ENCODE peak calls at places on chromosomes 12 and 14, in eight cellular contexts. One of them, this sample, is unnamed.

GRCh38 chr14:104688755-104689619 is at the start of gene INF2:
- DNase-seq in T-helper 1 cell: peak; percentile 47
- DNase-seq in fibroblast of villous mesenchyme: peak; percentile 59
- DNase-seq in NK-92 treated with Interleukin-12 subunit alpha and Interleukin-12 subunit beta, amount 100 ng/mL, for 24 hours: no peak
- DNase-seq in body of pancreas: peak; percentile 65
- DNase-seq in dorsolateral prefrontal cortex: no peak
- DNase-seq in activated B cell treated with CpG ODN at 0.5 μM for 24 hours: peak; percentile 63
- DNase-seq in NCI-H748 treated with DMSO at 0.1 percent for 48 hours: no peak
- DNase-seq in this sample: no peak

GRCh38 chr12:12091977-12092663 is 21.4 kb downstream of the BCL2L14 start:
- DNase-seq in NCI-H748 treated with DMSO at 0.1 percent for 48 hours: no peak
- DNase-seq in NK-92 treated with Interleukin-12 subunit alpha and Interleukin-12 subunit beta, amount 100 ng/mL, for 24 hours: no peak
- DNase-seq in activated B cell treated with CpG ODN at 0.5 μM for 24 hours: no peak
- DNase-seq in body of pancreas: no peak
- DNase-seq in fibroblast of villous mesenchyme: no peak
- DNase-seq in T-helper 1 cell: no peak
- DNase-seq in dorsolateral prefrontal cortex: no peak
- DNase-seq in this sample: no peak

GRCh38 chr12:68081561-68081960 is 78.0 kb downstream of the IFNG start:
- DNase-seq in NCI-H748 treated with DMSO at 0.1 percent for 48 hours: no peak
- DNase-seq in T-helper 1 cell: no peak
- DNase-seq in NK-92 treated with Interleukin-12 subunit alpha and Interleukin-12 subunit beta, amount 100 ng/mL, for 24 hours: no peak
- DNase-seq in fibroblast of villous mesenchyme: no peak
- DNase-seq in activated B cell treated with CpG ODN at 0.5 μM for 24 hours: no peak
- DNase-seq in dorsolateral prefrontal cortex: no peak
- DNase-seq in body of pancreas: no peak
- DNase-seq in this sample: no peak

GRCh38 chr14:64265222-64265621 is 28.9 kb downstream of the ESR2 start:
- DNase-seq in dorsolateral prefrontal cortex: no peak
- DNase-seq in T-helper 1 cell: no peak
- DNase-seq in NK-92 treated with Interleukin-12 subunit alpha and Interleukin-12 subunit beta, amount 100 ng/mL, for 24 hours: no peak
- DNase-seq in body of pancreas: no peak
- DNase-seq in NCI-H748 treated with DMSO at 0.1 percent for 48 hours: no peak
- DNase-seq in fibroblast of villous mesenchyme: no peak
- DNase-seq in activated B cell treated with CpG ODN at 0.5 μM for 24 hours: no peak
- DNase-seq in this sample: no peak

GRCh38 chr14:91372680-91373495 is 44.7 kb downstream of the CCDC88C start:
- DNase-seq in T-helper 1 cell: no peak
- DNase-seq in body of pancreas: no peak
- DNase-seq in dorsolateral prefrontal cortex: no peak
- DNase-seq in fibroblast of villous mesenchyme: no peak
- DNase-seq in activated B cell treated with CpG ODN at 0.5 μM for 24 hours: no peak
- DNase-seq in NK-92 treated with Interleukin-12 subunit alpha and Interleukin-12 subunit beta, amount 100 ng/mL, for 24 hours: peak; percentile 72
- DNase-seq in NCI-H748 treated with DMSO at 0.1 percent for 48 hours: no peak
- DNase-seq in this sample: no peak

GRCh38 chr12:100422646-100423045 is 51.0 kb upstream of the NR1H4 start:
- DNase-seq in NCI-H748 treated with DMSO at 0.1 percent for 48 hours: no peak
- DNase-seq in body of pancreas: no peak
- DNase-seq in NK-92 treated with Interleukin-12 subunit alpha and Interleukin-12 subunit beta, amount 100 ng/mL, for 24 hours: no peak
- DNase-seq in activated B cell treated with CpG ODN at 0.5 μM for 24 hours: no peak
- DNase-seq in T-helper 1 cell: no peak
- DNase-seq in dorsolateral prefrontal cortex: no peak
- DNase-seq in fibroblast of villous mesenchyme: no peak
- DNase-seq in this sample: no peak

GRCh38 chr12:130966443-130967030 is 12.8 kb downstream of the ADGRD1 start:
- DNase-seq in NCI-H748 treated with DMSO at 0.1 percent for 48 hours: no peak
- DNase-seq in dorsolateral prefrontal cortex: no peak
- DNase-seq in activated B cell treated with CpG ODN at 0.5 μM for 24 hours: no peak
- DNase-seq in T-helper 1 cell: no peak
- DNase-seq in fibroblast of villous mesenchyme: no peak
- DNase-seq in body of pancreas: no peak
- DNase-seq in NK-92 treated with Interleukin-12 subunit alpha and Interleukin-12 subunit beta, amount 100 ng/mL, for 24 hours: no peak
- DNase-seq in this sample: peak; percentile 36

GRCh38 chr14:73741386-73741875 is 27.2 kb upstream of the PNMA1 start:
- DNase-seq in fibroblast of villous mesenchyme: peak; percentile 86
- DNase-seq in body of pancreas: no peak
- DNase-seq in activated B cell treated with CpG ODN at 0.5 μM for 24 hours: no peak
- DNase-seq in dorsolateral prefrontal cortex: no peak
- DNase-seq in NK-92 treated with Interleukin-12 subunit alpha and Interleukin-12 subunit beta, amount 100 ng/mL, for 24 hours: no peak
- DNase-seq in T-helper 1 cell: peak; percentile 58
- DNase-seq in NCI-H748 treated with DMSO at 0.1 percent for 48 hours: no peak
- DNase-seq in this sample: no peak

GRCh38 chr14:44620106-44621019 is 113.3 kb upstream of the FSCB start:
- DNase-seq in fibroblast of villous mesenchyme: no peak
- DNase-seq in NCI-H748 treated with DMSO at 0.1 percent for 48 hours: no peak
- DNase-seq in NK-92 treated with Interleukin-12 subunit alpha and Interleukin-12 subunit beta, amount 100 ng/mL, for 24 hours: no peak
- DNase-seq in dorsolateral prefrontal cortex: no peak
- DNase-seq in body of pancreas: no peak
- DNase-seq in activated B cell treated with CpG ODN at 0.5 μM for 24 hours: no peak
- DNase-seq in T-helper 1 cell: no peak
- DNase-seq in this sample: no peak

GRCh38 chr12:93318720-93319522 is 58.8 kb upstream of the NUDT4 start:
- DNase-seq in dorsolateral prefrontal cortex: no peak
- DNase-seq in activated B cell treated with CpG ODN at 0.5 μM for 24 hours: no peak
- DNase-seq in NK-92 treated with Interleukin-12 subunit alpha and Interleukin-12 subunit beta, amount 100 ng/mL, for 24 hours: no peak
- DNase-seq in fibroblast of villous mesenchyme: no peak
- DNase-seq in T-helper 1 cell: no peak
- DNase-seq in body of pancreas: no peak
- DNase-seq in NCI-H748 treated with DMSO at 0.1 percent for 48 hours: peak; percentile 94
- DNase-seq in this sample: no peak

GRCh38 chr12:56630180-56630632 is at the start of gene BAZ2A:
- DNase-seq in body of pancreas: peak; percentile 84
- DNase-seq in activated B cell treated with CpG ODN at 0.5 μM for 24 hours: peak; percentile 74
- DNase-seq in T-helper 1 cell: peak; percentile 75
- DNase-seq in NK-92 treated with Interleukin-12 subunit alpha and Interleukin-12 subunit beta, amount 100 ng/mL, for 24 hours: peak; percentile 78
- DNase-seq in fibroblast of villous mesenchyme: peak; percentile 78
- DNase-seq in dorsolateral prefrontal cortex: peak; percentile 89
- DNase-seq in NCI-H748 treated with DMSO at 0.1 percent for 48 hours: peak; percentile 85
- DNase-seq in this sample: peak; percentile 88

GRCh38 chr12:105167346-105167745 is 59.8 kb downstream of the WASHC4 start:
- DNase-seq in dorsolateral prefrontal cortex: no peak
- DNase-seq in body of pancreas: no peak
- DNase-seq in NK-92 treated with Interleukin-12 subunit alpha and Interleukin-12 subunit beta, amount 100 ng/mL, for 24 hours: no peak
- DNase-seq in activated B cell treated with CpG ODN at 0.5 μM for 24 hours: no peak
- DNase-seq in NCI-H748 treated with DMSO at 0.1 percent for 48 hours: no peak
- DNase-seq in fibroblast of villous mesenchyme: peak; percentile 48
- DNase-seq in T-helper 1 cell: no peak
- DNase-seq in this sample: no peak

GRCh38 chr14:26841920-26842741 is 244.3 kb upstream of the NOVA1 start:
- DNase-seq in fibroblast of villous mesenchyme: peak; percentile 98
- DNase-seq in T-helper 1 cell: no peak
- DNase-seq in dorsolateral prefrontal cortex: no peak
- DNase-seq in activated B cell treated with CpG ODN at 0.5 μM for 24 hours: no peak
- DNase-seq in NCI-H748 treated with DMSO at 0.1 percent for 48 hours: no peak
- DNase-seq in body of pancreas: peak; percentile 58
- DNase-seq in NK-92 treated with Interleukin-12 subunit alpha and Interleukin-12 subunit beta, amount 100 ng/mL, for 24 hours: no peak
- DNase-seq in this sample: no peak

GRCh38 chr12:42402821-42403411 is 76.9 kb downstream of the PPHLN1 start:
- DNase-seq in T-helper 1 cell: no peak
- DNase-seq in body of pancreas: no peak
- DNase-seq in fibroblast of villous mesenchyme: no peak
- DNase-seq in dorsolateral prefrontal cortex: no peak
- DNase-seq in NK-92 treated with Interleukin-12 subunit alpha and Interleukin-12 subunit beta, amount 100 ng/mL, for 24 hours: no peak
- DNase-seq in activated B cell treated with CpG ODN at 0.5 μM for 24 hours: no peak
- DNase-seq in NCI-H748 treated with DMSO at 0.1 percent for 48 hours: no peak
- DNase-seq in this sample: no peak

GRCh38 chr14:56812364-56813103 is 2.3 kb upstream of the OTX2 start:
- DNase-seq in NK-92 treated with Interleukin-12 subunit alpha and Interleukin-12 subunit beta, amount 100 ng/mL, for 24 hours: no peak
- DNase-seq in activated B cell treated with CpG ODN at 0.5 μM for 24 hours: no peak
- DNase-seq in dorsolateral prefrontal cortex: no peak
- DNase-seq in body of pancreas: no peak
- DNase-seq in NCI-H748 treated with DMSO at 0.1 percent for 48 hours: no peak
- DNase-seq in T-helper 1 cell: no peak
- DNase-seq in fibroblast of villous mesenchyme: no peak
- DNase-seq in this sample: no peak

GRCh38 chr12:118361889-118362288 is 10.8 kb downstream of the TAOK3 start:
- DNase-seq in fibroblast of villous mesenchyme: no peak
- DNase-seq in NK-92 treated with Interleukin-12 subunit alpha and Interleukin-12 subunit beta, amount 100 ng/mL, for 24 hours: no peak
- DNase-seq in NCI-H748 treated with DMSO at 0.1 percent for 48 hours: no peak
- DNase-seq in T-helper 1 cell: no peak
- DNase-seq in body of pancreas: no peak
- DNase-seq in dorsolateral prefrontal cortex: no peak
- DNase-seq in activated B cell treated with CpG ODN at 0.5 μM for 24 hours: no peak
- DNase-seq in this sample: no peak

GRCh38 chr12:67917811-67918210 is 71.4 kb upstream of the IFNG-AS1 start:
- DNase-seq in NK-92 treated with Interleukin-12 subunit alpha and Interleukin-12 subunit beta, amount 100 ng/mL, for 24 hours: no peak
- DNase-seq in activated B cell treated with CpG ODN at 0.5 μM for 24 hours: no peak
- DNase-seq in fibroblast of villous mesenchyme: no peak
- DNase-seq in body of pancreas: no peak
- DNase-seq in dorsolateral prefrontal cortex: no peak
- DNase-seq in T-helper 1 cell: no peak
- DNase-seq in NCI-H748 treated with DMSO at 0.1 percent for 48 hours: no peak
- DNase-seq in this sample: no peak

GRCh38 chr14:89856871-89857345 is 97.6 kb downstream of the EFCAB11 start:
- DNase-seq in NCI-H748 treated with DMSO at 0.1 percent for 48 hours: no peak
- DNase-seq in T-helper 1 cell: no peak
- DNase-seq in dorsolateral prefrontal cortex: no peak
- DNase-seq in NK-92 treated with Interleukin-12 subunit alpha and Interleukin-12 subunit beta, amount 100 ng/mL, for 24 hours: no peak
- DNase-seq in fibroblast of villous mesenchyme: peak; percentile 94
- DNase-seq in body of pancreas: no peak
- DNase-seq in activated B cell treated with CpG ODN at 0.5 μM for 24 hours: no peak
- DNase-seq in this sample: no peak

GRCh38 chr14:102502571-102502970 is 7.0 kb downstream of the ANKRD9 start:
- DNase-seq in NCI-H748 treated with DMSO at 0.1 percent for 48 hours: no peak
- DNase-seq in NK-92 treated with Interleukin-12 subunit alpha and Interleukin-12 subunit beta, amount 100 ng/mL, for 24 hours: no peak
- DNase-seq in dorsolateral prefrontal cortex: no peak
- DNase-seq in fibroblast of villous mesenchyme: no peak
- DNase-seq in activated B cell treated with CpG ODN at 0.5 μM for 24 hours: no peak
- DNase-seq in body of pancreas: no peak
- DNase-seq in T-helper 1 cell: no peak
- DNase-seq in this sample: no peak

GRCh38 chr12:31682136-31682962 is 22.9 kb downstream of the ETFBKMT start:
- DNase-seq in fibroblast of villous mesenchyme: peak; percentile 87
- DNase-seq in dorsolateral prefrontal cortex: no peak
- DNase-seq in NK-92 treated with Interleukin-12 subunit alpha and Interleukin-12 subunit beta, amount 100 ng/mL, for 24 hours: peak; percentile 30
- DNase-seq in activated B cell treated with CpG ODN at 0.5 μM for 24 hours: peak; percentile 37
- DNase-seq in T-helper 1 cell: peak; percentile 53
- DNase-seq in NCI-H748 treated with DMSO at 0.1 percent for 48 hours: peak; percentile 95
- DNase-seq in body of pancreas: peak; percentile 45
- DNase-seq in this sample: no peak

GRCh38 chr12:72141381-72141780 is 130.8 kb upstream of the TRHDE start:
- DNase-seq in NCI-H748 treated with DMSO at 0.1 percent for 48 hours: no peak
- DNase-seq in T-helper 1 cell: no peak
- DNase-seq in activated B cell treated with CpG ODN at 0.5 μM for 24 hours: no peak
- DNase-seq in dorsolateral prefrontal cortex: no peak
- DNase-seq in body of pancreas: no peak
- DNase-seq in NK-92 treated with Interleukin-12 subunit alpha and Interleukin-12 subunit beta, amount 100 ng/mL, for 24 hours: no peak
- DNase-seq in fibroblast of villous mesenchyme: peak; percentile 2
- DNase-seq in this sample: no peak

GRCh38 chr14:68157971-68158371 is 338.4 kb downstream of the RAD51B start:
- DNase-seq in NCI-H748 treated with DMSO at 0.1 percent for 48 hours: no peak
- DNase-seq in NK-92 treated with Interleukin-12 subunit alpha and Interleukin-12 subunit beta, amount 100 ng/mL, for 24 hours: no peak
- DNase-seq in T-helper 1 cell: no peak
- DNase-seq in activated B cell treated with CpG ODN at 0.5 μM for 24 hours: no peak
- DNase-seq in body of pancreas: no peak
- DNase-seq in fibroblast of villous mesenchyme: peak; percentile 52
- DNase-seq in dorsolateral prefrontal cortex: no peak
- DNase-seq in this sample: no peak

GRCh38 chr14:77111021-77111420 is 13.0 kb downstream of the CIPC start:
- DNase-seq in NK-92 treated with Interleukin-12 subunit alpha and Interleukin-12 subunit beta, amount 100 ng/mL, for 24 hours: no peak
- DNase-seq in NCI-H748 treated with DMSO at 0.1 percent for 48 hours: no peak
- DNase-seq in dorsolateral prefrontal cortex: no peak
- DNase-seq in body of pancreas: no peak
- DNase-seq in activated B cell treated with CpG ODN at 0.5 μM for 24 hours: no peak
- DNase-seq in T-helper 1 cell: no peak
- DNase-seq in fibroblast of villous mesenchyme: no peak
- DNase-seq in this sample: no peak

GRCh38 chr12:61530456-61530855 is 729.7 kb upstream of the USP15 start:
- DNase-seq in activated B cell treated with CpG ODN at 0.5 μM for 24 hours: no peak
- DNase-seq in NK-92 treated with Interleukin-12 subunit alpha and Interleukin-12 subunit beta, amount 100 ng/mL, for 24 hours: no peak
- DNase-seq in NCI-H748 treated with DMSO at 0.1 percent for 48 hours: no peak
- DNase-seq in fibroblast of villous mesenchyme: no peak
- DNase-seq in body of pancreas: no peak
- DNase-seq in T-helper 1 cell: no peak
- DNase-seq in dorsolateral prefrontal cortex: no peak
- DNase-seq in this sample: no peak

GRCh38 chr14:49586673-49587460 is 687 bp upstream of the RPS29 start:
- DNase-seq in activated B cell treated with CpG ODN at 0.5 μM for 24 hours: no peak
- DNase-seq in body of pancreas: no peak
- DNase-seq in NCI-H748 treated with DMSO at 0.1 percent for 48 hours: peak; percentile 65
- DNase-seq in dorsolateral prefrontal cortex: no peak
- DNase-seq in fibroblast of villous mesenchyme: peak; percentile 83
- DNase-seq in T-helper 1 cell: peak; percentile 13
- DNase-seq in NK-92 treated with Interleukin-12 subunit alpha and Interleukin-12 subunit beta, amount 100 ng/mL, for 24 hours: peak; percentile 53
- DNase-seq in this sample: no peak

GRCh38 chr12:112905451-112906089 is 1.2 kb upstream of the OAS1 start:
- DNase-seq in body of pancreas: no peak
- DNase-seq in NK-92 treated with Interleukin-12 subunit alpha and Interleukin-12 subunit beta, amount 100 ng/mL, for 24 hours: no peak
- DNase-seq in fibroblast of villous mesenchyme: no peak
- DNase-seq in NCI-H748 treated with DMSO at 0.1 percent for 48 hours: no peak
- DNase-seq in T-helper 1 cell: no peak
- DNase-seq in dorsolateral prefrontal cortex: no peak
- DNase-seq in activated B cell treated with CpG ODN at 0.5 μM for 24 hours: no peak
- DNase-seq in this sample: peak; percentile 15

GRCh38 chr12:3683670-3684069 is 69.2 kb downstream of the CRACR2A start:
- DNase-seq in NCI-H748 treated with DMSO at 0.1 percent for 48 hours: no peak
- DNase-seq in fibroblast of villous mesenchyme: peak; percentile 23
- DNase-seq in dorsolateral prefrontal cortex: no peak
- DNase-seq in body of pancreas: no peak
- DNase-seq in activated B cell treated with CpG ODN at 0.5 μM for 24 hours: no peak
- DNase-seq in T-helper 1 cell: no peak
- DNase-seq in NK-92 treated with Interleukin-12 subunit alpha and Interleukin-12 subunit beta, amount 100 ng/mL, for 24 hours: no peak
- DNase-seq in this sample: no peak

GRCh38 chr12:69570545-69571399 is 14.5 kb upstream of the CCT2 start:
- DNase-seq in body of pancreas: peak; percentile 62
- DNase-seq in T-helper 1 cell: peak; percentile 38
- DNase-seq in fibroblast of villous mesenchyme: peak; percentile 81
- DNase-seq in dorsolateral prefrontal cortex: no peak
- DNase-seq in NK-92 treated with Interleukin-12 subunit alpha and Interleukin-12 subunit beta, amount 100 ng/mL, for 24 hours: no peak
- DNase-seq in activated B cell treated with CpG ODN at 0.5 μM for 24 hours: no peak
- DNase-seq in NCI-H748 treated with DMSO at 0.1 percent for 48 hours: peak; percentile 56
- DNase-seq in this sample: no peak

GRCh38 chr12:19288603-19289244 is 150.6 kb upstream of the AEBP2 start:
- DNase-seq in dorsolateral prefrontal cortex: no peak
- DNase-seq in NCI-H748 treated with DMSO at 0.1 percent for 48 hours: peak; percentile 4
- DNase-seq in fibroblast of villous mesenchyme: peak; percentile 59
- DNase-seq in T-helper 1 cell: no peak
- DNase-seq in NK-92 treated with Interleukin-12 subunit alpha and Interleukin-12 subunit beta, amount 100 ng/mL, for 24 hours: no peak
- DNase-seq in activated B cell treated with CpG ODN at 0.5 μM for 24 hours: no peak
- DNase-seq in body of pancreas: no peak
- DNase-seq in this sample: no peak

GRCh38 chr12:112182499-112182898 is 57.1 kb downstream of the TRAFD1 start:
- DNase-seq in NCI-H748 treated with DMSO at 0.1 percent for 48 hours: no peak
- DNase-seq in T-helper 1 cell: no peak
- DNase-seq in NK-92 treated with Interleukin-12 subunit alpha and Interleukin-12 subunit beta, amount 100 ng/mL, for 24 hours: no peak
- DNase-seq in fibroblast of villous mesenchyme: no peak
- DNase-seq in body of pancreas: no peak
- DNase-seq in activated B cell treated with CpG ODN at 0.5 μM for 24 hours: no peak
- DNase-seq in dorsolateral prefrontal cortex: peak; percentile 82
- DNase-seq in this sample: no peak

GRCh38 chr14:76844223-76844622 is 18.0 kb downstream of the LRRC74A start:
- DNase-seq in NK-92 treated with Interleukin-12 subunit alpha and Interleukin-12 subunit beta, amount 100 ng/mL, for 24 hours: no peak
- DNase-seq in T-helper 1 cell: no peak
- DNase-seq in body of pancreas: peak; percentile 79
- DNase-seq in dorsolateral prefrontal cortex: no peak
- DNase-seq in fibroblast of villous mesenchyme: no peak
- DNase-seq in activated B cell treated with CpG ODN at 0.5 μM for 24 hours: no peak
- DNase-seq in NCI-H748 treated with DMSO at 0.1 percent for 48 hours: no peak
- DNase-seq in this sample: no peak

This sample was measured in type B pancreatic cell.